ENCODE peak calls at places on chromosome 21, in four cellular contexts. One of them, this sample, is unnamed.

GRCh38 chr21:34553199-34553952 is 41.4 kb upstream of the KCNE1 start:
- DNase-seq in BJ: no peak
- DNase-seq in IMR-90: peak
- DNase-seq in CD8-positive, alpha-beta T cell: no peak
- DNase-seq in this sample: no peak

GRCh38 chr21:17784604-17785402 is 34.4 kb downstream of the C21orf91 start:
- DNase-seq in IMR-90: no peak
- DNase-seq in BJ: no peak
- DNase-seq in CD8-positive, alpha-beta T cell: no peak
- DNase-seq in this sample: no peak

GRCh38 chr21:38894899-38895298 is 89.2 kb downstream of the ETS2 start:
- DNase-seq in BJ: no peak
- DNase-seq in CD8-positive, alpha-beta T cell: no peak
- DNase-seq in IMR-90: no peak
- DNase-seq in this sample: no peak

GRCh38 chr21:23398726-23399125 is 2208.6 kb downstream of the MRPL39 start:
- DNase-seq in CD8-positive, alpha-beta T cell: no peak
- DNase-seq in BJ: no peak
- DNase-seq in IMR-90: no peak
- DNase-seq in this sample: no peak

GRCh38 chr21:38496224-38496623 is 2.1 kb downstream of the ERG start:
- DNase-seq in CD8-positive, alpha-beta T cell: no peak
- DNase-seq in IMR-90: no peak
- DNase-seq in BJ: no peak
- DNase-seq in this sample: no peak

GRCh38 chr21:31115249-31115648 is 77.0 kb upstream of the KRTAP19-8 start:
- DNase-seq in BJ: no peak
- DNase-seq in IMR-90: no peak
- DNase-seq in CD8-positive, alpha-beta T cell: no peak
- DNase-seq in this sample: no peak

GRCh38 chr21:39715804-39716397 is 29.1 kb upstream of the IGSF5 start:
- DNase-seq in CD8-positive, alpha-beta T cell: peak
- DNase-seq in BJ: no peak
- DNase-seq in IMR-90: peak
- DNase-seq in this sample: no peak

GRCh38 chr21:43906585-43907370 is 41.8 kb downstream of the AGPAT3 start:
- DNase-seq in BJ: no peak
- DNase-seq in CD8-positive, alpha-beta T cell: no peak
- DNase-seq in IMR-90: no peak
- DNase-seq in this sample: no peak

GRCh38 chr21:34072145-34073031 is 990 bp upstream of the MRPS6 start:
- DNase-seq in CD8-positive, alpha-beta T cell: no peak
- DNase-seq in BJ: no peak
- DNase-seq in IMR-90: no peak
- DNase-seq in this sample: no peak

GRCh38 chr21:33396966-33397365 is 6.2 kb upstream of the IFNGR2 start:
- DNase-seq in BJ: no peak
- DNase-seq in CD8-positive, alpha-beta T cell: no peak
- DNase-seq in IMR-90: peak
- DNase-seq in this sample: peak

GRCh38 chr21:44814498-44815023 is 3.3 kb downstream of the SUMO3 start:
- DNase-seq in CD8-positive, alpha-beta T cell: no peak
- DNase-seq in BJ: no peak
- DNase-seq in IMR-90: no peak
- DNase-seq in this sample: no peak

GRCh38 chr21:36684957-36685714 is 13.8 kb upstream of the SIM2 start:
- DNase-seq in BJ: no peak
- DNase-seq in IMR-90: no peak
- DNase-seq in CD8-positive, alpha-beta T cell: no peak
- DNase-seq in this sample: no peak

GRCh38 chr21:18840239-18840638 is 436.7 kb upstream of the TMPRSS15 start:
- DNase-seq in IMR-90: no peak
- DNase-seq in CD8-positive, alpha-beta T cell: no peak
- DNase-seq in BJ: no peak
- DNase-seq in this sample: no peak

GRCh38 chr21:14545906-14546480 is at the start of gene SAMSN1:
- DNase-seq in CD8-positive, alpha-beta T cell: peak
- DNase-seq in BJ: no peak
- DNase-seq in IMR-90: no peak
- DNase-seq in this sample: no peak

GRCh38 chr21:20330652-20331051 is 667.6 kb upstream of the NCAM2 start:
- DNase-seq in IMR-90: no peak
- DNase-seq in CD8-positive, alpha-beta T cell: no peak
- DNase-seq in BJ: no peak
- DNase-seq in this sample: no peak

GRCh38 chr21:14613496-14613895 is 67.4 kb upstream of the SAMSN1 start:
- DNase-seq in IMR-90: no peak
- DNase-seq in CD8-positive, alpha-beta T cell: no peak
- DNase-seq in BJ: no peak
- DNase-seq in this sample: no peak

GRCh38 chr21:36698160-36699025 is 522 bp upstream of the SIM2 start:
- DNase-seq in BJ: no peak
- DNase-seq in CD8-positive, alpha-beta T cell: no peak
- DNase-seq in IMR-90: peak
- DNase-seq in this sample: no peak

GRCh38 chr21:19461481-19462205 is 1058.1 kb upstream of the TMPRSS15 start:
- DNase-seq in BJ: no peak
- DNase-seq in CD8-positive, alpha-beta T cell: no peak
- DNase-seq in IMR-90: no peak
- DNase-seq in this sample: no peak

GRCh38 chr21:21860888-21861287 is 862.7 kb downstream of the NCAM2 start:
- DNase-seq in CD8-positive, alpha-beta T cell: no peak
- DNase-seq in IMR-90: peak
- DNase-seq in BJ: no peak
- DNase-seq in this sample: no peak

GRCh38 chr21:38911523-38912354 is 106.0 kb downstream of the ETS2 start:
- DNase-seq in CD8-positive, alpha-beta T cell: no peak
- DNase-seq in IMR-90: no peak
- DNase-seq in BJ: no peak
- DNase-seq in this sample: no peak

DNA sequence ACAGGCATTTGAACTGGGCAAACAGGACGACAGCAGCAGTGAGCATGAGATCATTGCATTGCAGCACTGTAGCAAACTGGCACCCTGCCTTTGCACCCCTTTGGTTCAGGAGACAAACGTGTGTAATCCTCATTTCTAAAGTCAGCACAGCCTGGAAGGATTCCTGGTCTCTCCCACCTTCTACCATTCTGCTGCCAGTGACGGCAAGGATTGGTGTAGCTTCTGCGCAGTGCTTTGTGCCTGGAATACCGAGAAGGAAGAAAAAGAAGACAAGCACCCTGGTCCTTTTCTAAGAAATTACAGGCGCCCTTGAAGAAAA is 805.3 kb downstream of the USP25 start:
- DNase-seq in IMR-90: peak
- DNase-seq in BJ: no peak
- DNase-seq in CD8-positive, alpha-beta T cell: no peak
- DNase-seq in this sample: no peak
- H3K4me3 ChIP-seq in IMR-90: no peak
- H3K4me3 ChIP-seq in BJ: peak
- H3K4me3 ChIP-seq in CD8-positive, alpha-beta T cell: no peak
- H3K4me3 ChIP-seq in this sample: no peak

DNA sequence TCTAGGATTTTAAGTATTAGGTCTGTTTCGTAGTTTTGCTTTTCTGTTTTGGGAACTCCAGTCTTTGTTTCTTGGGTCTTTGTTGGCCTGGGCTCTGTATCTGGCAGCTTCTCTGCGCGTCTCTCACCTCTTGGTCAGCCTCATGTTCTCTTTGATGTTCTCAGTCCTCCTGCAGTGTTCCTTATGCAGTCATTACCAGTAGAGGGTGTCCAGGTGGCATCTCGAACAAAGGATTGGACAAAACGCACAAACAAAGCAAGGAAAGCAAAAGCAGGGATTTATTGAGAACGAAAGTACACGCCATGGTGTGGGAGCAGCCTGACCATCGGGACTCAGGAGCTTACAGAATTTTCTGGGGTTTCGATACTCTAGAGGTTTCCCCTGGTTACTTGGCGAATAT is 133.7 kb upstream of the COL6A1 start:
- DNase-seq in CD8-positive, alpha-beta T cell: no peak
- DNase-seq in IMR-90: no peak
- DNase-seq in BJ: no peak
- DNase-seq in this sample: no peak
- TF ChIP-seq CTCF in CD8-positive, alpha-beta T cell: no peak
- TF ChIP-seq CTCF in IMR-90: no peak
- TF ChIP-seq CTCF in BJ: peak
- TF ChIP-seq CTCF in this sample: no peak

DNA sequence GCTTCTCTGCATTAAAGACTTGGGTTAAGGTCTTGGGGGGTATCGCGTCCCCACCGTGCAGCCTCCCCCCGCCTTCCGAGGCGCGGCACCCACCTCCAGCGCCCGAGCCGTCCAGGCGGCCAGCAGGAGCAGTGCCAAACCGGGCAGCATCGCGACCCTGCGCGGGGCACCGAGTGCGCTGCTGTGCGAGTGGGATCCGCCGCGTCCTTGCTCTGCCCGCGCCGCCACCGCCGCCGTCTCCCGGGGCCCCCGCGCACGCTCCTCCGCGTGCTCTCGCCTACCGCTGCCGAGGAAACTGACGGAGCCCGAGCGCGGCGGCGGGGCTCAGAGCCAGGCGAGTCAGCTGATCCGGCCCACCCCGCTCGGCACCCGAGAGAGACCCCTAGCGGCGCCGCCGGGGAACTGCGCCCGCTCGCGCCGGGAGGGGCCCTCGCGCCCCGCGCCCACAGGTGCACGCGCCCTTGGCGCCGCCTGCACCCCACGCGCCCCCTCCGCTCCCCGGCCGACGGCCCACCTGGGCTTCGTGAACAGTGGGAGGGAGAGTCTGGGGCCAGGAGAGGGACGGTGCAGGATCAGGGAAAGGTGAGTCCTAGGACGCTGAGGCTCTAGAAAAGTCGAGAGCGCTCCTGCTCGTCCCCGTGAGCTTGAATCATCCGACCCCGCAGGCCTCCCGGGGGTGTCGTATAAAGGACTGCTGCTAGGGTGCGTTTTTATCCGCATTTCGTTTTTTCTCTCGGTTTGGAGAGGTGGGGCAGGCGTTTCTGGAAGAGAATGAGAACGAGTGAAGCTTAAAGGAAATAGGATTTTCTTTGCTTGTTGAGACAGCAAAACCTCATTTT is at the start of gene APP:
- DNase-seq in BJ: no peak
- DNase-seq in IMR-90: peak
- DNase-seq in CD8-positive, alpha-beta T cell: peak
- DNase-seq in this sample: no peak
- H3K4me3 ChIP-seq in BJ: peak
- H3K4me3 ChIP-seq in IMR-90: peak
- H3K4me3 ChIP-seq in CD8-positive, alpha-beta T cell: peak
- H3K4me3 ChIP-seq in this sample: peak

GRCh38 chr21:42833439-42833815 is 45.9 kb downstream of the WDR4 start:
- DNase-seq in BJ: no peak
- DNase-seq in IMR-90: peak
- DNase-seq in CD8-positive, alpha-beta T cell: peak
- DNase-seq in this sample: no peak
- TF ChIP-seq CTCF in BJ: no peak
- TF ChIP-seq CTCF in IMR-90: peak
- TF ChIP-seq CTCF in CD8-positive, alpha-beta T cell: peak
- TF ChIP-seq CTCF in this sample: peak

GRCh38 chr21:16285646-16286223 is 556.0 kb downstream of the USP25 start:
- DNase-seq in BJ: no peak
- DNase-seq in CD8-positive, alpha-beta T cell: no peak
- DNase-seq in IMR-90: no peak
- DNase-seq in this sample: no peak

GRCh38 chr21:16280731-16281130 is 550.9 kb downstream of the USP25 start:
- DNase-seq in CD8-positive, alpha-beta T cell: no peak
- DNase-seq in IMR-90: no peak
- DNase-seq in BJ: no peak
- DNase-seq in this sample: no peak

DNA sequence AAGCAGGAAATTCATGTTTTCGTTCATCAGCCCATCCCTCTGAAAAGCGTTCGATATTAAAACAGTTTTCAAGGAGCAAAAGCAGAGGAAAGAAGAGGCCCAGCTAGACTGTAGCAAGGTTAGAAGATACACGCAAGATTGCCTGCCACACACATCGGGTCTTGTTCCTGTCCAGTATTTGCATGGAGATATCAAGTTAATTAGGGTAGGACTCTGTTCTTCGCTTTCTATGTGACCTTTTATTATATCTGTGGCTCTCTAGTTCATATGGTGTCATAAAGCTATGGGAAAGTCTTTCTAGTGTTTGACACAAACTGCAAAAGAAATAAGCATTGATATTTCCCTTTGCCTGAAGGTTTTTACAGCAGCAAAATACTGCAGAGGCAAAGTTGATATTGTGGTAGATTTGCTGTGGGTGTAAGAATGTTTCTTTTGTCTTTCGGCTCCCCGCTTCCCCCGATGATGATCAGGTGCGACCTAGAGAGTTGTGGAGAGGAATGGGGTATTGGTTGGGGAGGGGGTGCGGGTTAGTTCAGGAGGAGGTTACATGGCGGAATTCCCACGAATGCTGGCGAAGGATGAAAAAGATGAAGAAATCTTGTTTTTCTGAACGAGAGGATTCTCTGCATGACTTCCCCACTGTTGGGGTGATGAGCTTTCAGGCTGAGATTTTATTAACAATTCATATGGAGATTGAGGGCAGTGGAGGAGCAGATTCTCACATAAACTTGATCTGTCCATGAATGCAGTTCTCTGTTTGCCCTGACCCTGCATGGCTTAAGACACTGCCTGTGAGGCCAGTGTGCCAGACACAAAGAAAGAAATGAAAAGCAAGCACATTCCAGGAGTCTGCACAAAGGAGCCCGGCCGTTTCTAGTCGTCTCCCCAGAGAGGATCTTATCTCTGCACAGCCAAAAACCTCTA is 550.1 kb downstream of the USP25 start:
- DNase-seq in CD8-positive, alpha-beta T cell: no peak
- DNase-seq in BJ: peak
- DNase-seq in IMR-90: peak
- DNase-seq in this sample: peak
- H3K4me3 ChIP-seq in CD8-positive, alpha-beta T cell: no peak
- H3K4me3 ChIP-seq in BJ: peak
- H3K4me3 ChIP-seq in IMR-90: no peak
- H3K4me3 ChIP-seq in this sample: no peak

This sample was measured in AG04449.